ENCODE peak calls at places on chromosomes 12 and 14, in five cellular contexts. One of them, this sample, is unnamed.

GRCh38 chr14:56341766-56342418 is 223.7 kb downstream of the PELI2 start:
- DNase-seq in AG04449: no peak
- DNase-seq in nephron progenitor cell: peak
- DNase-seq in lower lobe of right lung: no peak
- DNase-seq in GM13977: no peak
- DNase-seq in this sample: no peak

GRCh38 chr12:53225635-53226424 is 6.2 kb downstream of the RARG start:
- DNase-seq in AG04449: no peak
- DNase-seq in nephron progenitor cell: no peak
- DNase-seq in lower lobe of right lung: peak
- DNase-seq in GM13977: no peak
- DNase-seq in this sample: no peak

GRCh38 chr12:89349814-89350213 is 2.5 kb downstream of the DUSP6 start:
- DNase-seq in AG04449: no peak
- DNase-seq in nephron progenitor cell: no peak
- DNase-seq in lower lobe of right lung: no peak
- DNase-seq in GM13977: no peak
- DNase-seq in this sample: no peak

GRCh38 chr12:57579011-57579410 is 12.0 kb upstream of the PIP4K2C start:
- DNase-seq in AG04449: no peak
- DNase-seq in nephron progenitor cell: no peak
- DNase-seq in lower lobe of right lung: no peak
- DNase-seq in GM13977: no peak
- DNase-seq in this sample: no peak

GRCh38 chr12:86698581-86698980 is 442.4 kb upstream of the MGAT4C start:
- DNase-seq in AG04449: peak
- DNase-seq in nephron progenitor cell: no peak
- DNase-seq in lower lobe of right lung: no peak
- DNase-seq in GM13977: no peak
- DNase-seq in this sample: peak

GRCh38 chr14:24426912-24427536 is 2.4 kb downstream of the CBLN3 start:
- DNase-seq in AG04449: no peak
- DNase-seq in nephron progenitor cell: no peak
- DNase-seq in lower lobe of right lung: no peak
- DNase-seq in GM13977: no peak
- DNase-seq in this sample: no peak

GRCh38 chr14:96567289-96567899 is 65.2 kb downstream of the PAPOLA start:
- DNase-seq in AG04449: peak
- DNase-seq in nephron progenitor cell: no peak
- DNase-seq in lower lobe of right lung: no peak
- DNase-seq in GM13977: no peak
- DNase-seq in this sample: no peak

GRCh38 chr14:88270781-88271180 is 52.3 kb downstream of the KCNK10 start:
- DNase-seq in AG04449: no peak
- DNase-seq in nephron progenitor cell: no peak
- DNase-seq in lower lobe of right lung: no peak
- DNase-seq in GM13977: no peak
- DNase-seq in this sample: no peak

GRCh38 chr12:113271853-113272561 is 50.7 kb downstream of the TPCN1 start:
- DNase-seq in AG04449: peak
- DNase-seq in nephron progenitor cell: no peak
- DNase-seq in lower lobe of right lung: peak
- DNase-seq in GM13977: no peak
- DNase-seq in this sample: peak

GRCh38 chr12:112169086-112169872 is 43.9 kb downstream of the TRAFD1 start:
- DNase-seq in AG04449: no peak
- DNase-seq in nephron progenitor cell: no peak
- DNase-seq in lower lobe of right lung: no peak
- DNase-seq in GM13977: no peak
- DNase-seq in this sample: no peak

GRCh38 chr14:26531894-26532293 is 65.9 kb downstream of the NOVA1 start:
- DNase-seq in AG04449: no peak
- DNase-seq in nephron progenitor cell: no peak
- DNase-seq in lower lobe of right lung: no peak
- DNase-seq in GM13977: no peak
- DNase-seq in this sample: no peak

GRCh38 chr14:83425138-83425537 is 1891.5 kb upstream of the SEL1L start:
- DNase-seq in AG04449: no peak
- DNase-seq in nephron progenitor cell: no peak
- DNase-seq in lower lobe of right lung: no peak
- DNase-seq in GM13977: no peak
- DNase-seq in this sample: peak

GRCh38 chr12:50276912-50277671 is 6.2 kb downstream of the LIMA1 start:
- DNase-seq in AG04449: no peak
- DNase-seq in nephron progenitor cell: no peak
- DNase-seq in lower lobe of right lung: no peak
- DNase-seq in GM13977: no peak
- DNase-seq in this sample: no peak

GRCh38 chr12:58176296-58176869 is 235.0 kb downstream of the ATP23 start:
- DNase-seq in AG04449: no peak
- DNase-seq in nephron progenitor cell: peak
- DNase-seq in lower lobe of right lung: no peak
- DNase-seq in GM13977: no peak
- DNase-seq in this sample: no peak

GRCh38 chr12:22682663-22683062 is 57.7 kb downstream of the ETNK1 start:
- DNase-seq in AG04449: no peak
- DNase-seq in nephron progenitor cell: no peak
- DNase-seq in lower lobe of right lung: no peak
- DNase-seq in GM13977: no peak
- DNase-seq in this sample: no peak

GRCh38 chr12:85733441-85733840 is 102.8 kb downstream of the RASSF9 start:
- DNase-seq in AG04449: no peak
- DNase-seq in nephron progenitor cell: no peak
- DNase-seq in lower lobe of right lung: no peak
- DNase-seq in GM13977: no peak
- DNase-seq in this sample: no peak

GRCh38 chr14:102644523-102644922 is 52.1 kb downstream of the RCOR1 start:
- DNase-seq in AG04449: no peak
- DNase-seq in nephron progenitor cell: no peak
- DNase-seq in lower lobe of right lung: no peak
- DNase-seq in GM13977: no peak
- DNase-seq in this sample: no peak

GRCh38 chr14:23578560-23579310 is at the start of gene JPH4:
- DNase-seq in AG04449: no peak
- DNase-seq in nephron progenitor cell: peak
- DNase-seq in lower lobe of right lung: no peak
- DNase-seq in GM13977: no peak
- DNase-seq in this sample: no peak

GRCh38 chr14:37623552-37623951 is 28.1 kb downstream of the TTC6 start:
- DNase-seq in AG04449: peak
- DNase-seq in nephron progenitor cell: no peak
- DNase-seq in lower lobe of right lung: no peak
- DNase-seq in GM13977: no peak
- DNase-seq in this sample: peak

GRCh38 chr12:26971963-26972362 is 33.7 kb downstream of the FGFR1OP2 start:
- DNase-seq in AG04449: no peak
- DNase-seq in nephron progenitor cell: no peak
- DNase-seq in lower lobe of right lung: no peak
- DNase-seq in GM13977: peak
- DNase-seq in this sample: no peak

GRCh38 chr12:104506691-104507401 is 50.1 kb downstream of the CHST11 start:
- DNase-seq in AG04449: no peak
- DNase-seq in nephron progenitor cell: no peak
- DNase-seq in lower lobe of right lung: no peak
- DNase-seq in GM13977: no peak
- DNase-seq in this sample: no peak

GRCh38 chr12:104064842-104065441 is 611 bp downstream of the HCFC2 start:
- DNase-seq in AG04449: no peak
- DNase-seq in nephron progenitor cell: peak
- DNase-seq in lower lobe of right lung: peak
- DNase-seq in GM13977: peak
- DNase-seq in this sample: no peak

GRCh38 chr14:75254381-75254821 is 24.2 kb upstream of the FOS start:
- DNase-seq in AG04449: no peak
- DNase-seq in nephron progenitor cell: no peak
- DNase-seq in lower lobe of right lung: peak
- DNase-seq in GM13977: no peak
- DNase-seq in this sample: no peak

GRCh38 chr12:122265433-122265832 is 861 bp downstream of the VPS33A start:
- DNase-seq in AG04449: no peak
- DNase-seq in nephron progenitor cell: no peak
- DNase-seq in lower lobe of right lung: no peak
- DNase-seq in GM13977: no peak
- DNase-seq in this sample: no peak

GRCh38 chr12:122265931-122266771 is at the start of gene VPS33A:
- DNase-seq in AG04449: peak
- DNase-seq in nephron progenitor cell: peak
- DNase-seq in lower lobe of right lung: peak
- DNase-seq in GM13977: peak
- DNase-seq in this sample: peak
- TF ChIP-seq CTCF in AG04449: no peak
- TF ChIP-seq CTCF in nephron progenitor cell: no peak
- TF ChIP-seq CTCF in lower lobe of right lung: no peak
- TF ChIP-seq CTCF in GM13977: no peak
- TF ChIP-seq CTCF in this sample: no peak

DNA sequence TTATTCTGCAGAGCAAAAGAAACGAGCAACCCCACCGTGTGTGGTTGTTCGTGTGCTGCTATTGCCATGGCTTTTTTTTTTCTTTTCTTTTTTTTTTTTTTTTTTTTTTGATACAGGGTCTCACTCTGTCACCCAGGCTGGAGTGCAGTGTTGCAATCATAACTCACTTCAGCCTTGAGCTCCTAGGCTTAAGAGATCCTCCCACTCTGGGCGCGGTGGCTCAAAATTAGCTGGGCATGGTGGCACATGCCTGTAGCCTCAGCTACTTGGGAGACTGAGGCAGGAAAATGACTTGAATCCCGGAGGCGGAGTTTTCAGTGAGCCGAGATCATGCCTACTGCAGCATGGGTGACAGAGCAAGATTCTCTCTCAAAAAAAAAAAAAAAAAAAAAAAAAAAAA is 144.2 kb downstream of the ESR2 start:
- DNase-seq in AG04449: no peak
- DNase-seq in nephron progenitor cell: no peak
- DNase-seq in lower lobe of right lung: no peak
- DNase-seq in GM13977: no peak
- DNase-seq in this sample: no peak
- TF ChIP-seq CTCF in AG04449: no peak
- TF ChIP-seq CTCF in nephron progenitor cell: no peak
- TF ChIP-seq CTCF in lower lobe of right lung: no peak
- TF ChIP-seq CTCF in GM13977: no peak
- TF ChIP-seq CTCF in this sample: no peak

GRCh38 chr12:76256341-76256740 is 91.9 kb downstream of the BBS10 start:
- DNase-seq in AG04449: no peak
- DNase-seq in nephron progenitor cell: no peak
- DNase-seq in lower lobe of right lung: no peak
- DNase-seq in GM13977: no peak
- DNase-seq in this sample: no peak

GRCh38 chr12:76256904-76257303 is 91.3 kb downstream of the BBS10 start:
- DNase-seq in AG04449: no peak
- DNase-seq in nephron progenitor cell: no peak
- DNase-seq in lower lobe of right lung: no peak
- DNase-seq in GM13977: no peak
- DNase-seq in this sample: no peak

GRCh38 chr12:76259660-76260389 is 88.4 kb downstream of the BBS10 start:
- DNase-seq in AG04449: peak
- DNase-seq in nephron progenitor cell: no peak
- DNase-seq in lower lobe of right lung: no peak
- DNase-seq in GM13977: no peak
- DNase-seq in this sample: peak

GRCh38 chr12:76259071-76259470 is 89.1 kb downstream of the BBS10 start:
- DNase-seq in AG04449: no peak
- DNase-seq in nephron progenitor cell: no peak
- DNase-seq in lower lobe of right lung: no peak
- DNase-seq in GM13977: no peak
- DNase-seq in this sample: no peak

GRCh38 chr12:76260390-76260748 is 87.8 kb downstream of the BBS10 start:
- DNase-seq in AG04449: no peak
- DNase-seq in nephron progenitor cell: no peak
- DNase-seq in lower lobe of right lung: no peak
- DNase-seq in GM13977: no peak
- DNase-seq in this sample: peak
- TF ChIP-seq CTCF in AG04449: no peak
- TF ChIP-seq CTCF in nephron progenitor cell: no peak
- TF ChIP-seq CTCF in lower lobe of right lung: no peak
- TF ChIP-seq CTCF in GM13977: no peak
- TF ChIP-seq CTCF in this sample: no peak

DNA sequence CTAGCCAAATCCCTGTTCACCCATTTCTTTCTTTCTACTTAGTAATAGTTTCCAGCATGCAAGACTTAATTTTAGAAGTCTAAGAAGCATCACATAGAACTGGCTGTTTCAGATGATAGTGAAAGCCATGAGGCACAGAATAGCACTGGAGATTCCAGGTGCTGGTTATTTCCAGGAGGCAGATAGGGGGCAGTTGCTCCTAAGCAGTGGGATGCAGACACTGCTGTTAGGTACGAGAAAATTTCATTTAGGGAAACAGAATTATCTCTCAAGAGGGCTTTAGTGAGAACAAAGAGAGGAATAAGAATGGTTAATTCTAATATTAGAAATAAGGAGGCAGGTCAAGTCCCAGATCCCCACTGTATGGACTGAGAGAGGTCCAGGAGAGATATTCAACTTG is 3.6 kb upstream of the MDGA2 start:
- DNase-seq in AG04449: no peak
- DNase-seq in nephron progenitor cell: no peak
- DNase-seq in lower lobe of right lung: no peak
- DNase-seq in GM13977: no peak
- DNase-seq in this sample: no peak
- TF ChIP-seq CTCF in AG04449: no peak
- TF ChIP-seq CTCF in nephron progenitor cell: no peak
- TF ChIP-seq CTCF in lower lobe of right lung: no peak
- TF ChIP-seq CTCF in GM13977: no peak
- TF ChIP-seq CTCF in this sample: no peak

GRCh38 chr14:69617796-69618195 is 6.4 kb downstream of the SUSD6 start:
- DNase-seq in AG04449: no peak
- DNase-seq in nephron progenitor cell: no peak
- DNase-seq in lower lobe of right lung: no peak
- DNase-seq in GM13977: no peak
- DNase-seq in this sample: no peak

GRCh38 chr14:69614592-69614991 is 3.2 kb downstream of the SUSD6 start:
- DNase-seq in AG04449: no peak
- DNase-seq in nephron progenitor cell: no peak
- DNase-seq in lower lobe of right lung: peak
- DNase-seq in GM13977: no peak
- DNase-seq in this sample: no peak

GRCh38 chr14:69616408-69616773 is 5.0 kb downstream of the SUSD6 start:
- DNase-seq in AG04449: no peak
- DNase-seq in nephron progenitor cell: no peak
- DNase-seq in lower lobe of right lung: no peak
- DNase-seq in GM13977: no peak
- DNase-seq in this sample: no peak

GRCh38 chr14:69613312-69614073 is 2.1 kb downstream of the SUSD6 start:
- DNase-seq in AG04449: no peak
- DNase-seq in nephron progenitor cell: no peak
- DNase-seq in lower lobe of right lung: no peak
- DNase-seq in GM13977: no peak
- DNase-seq in this sample: no peak

GRCh38 chr14:69615471-69616407 is 4.3 kb downstream of the SUSD6 start:
- DNase-seq in AG04449: no peak
- DNase-seq in nephron progenitor cell: no peak
- DNase-seq in lower lobe of right lung: no peak
- DNase-seq in GM13977: peak
- DNase-seq in this sample: no peak
- TF ChIP-seq CTCF in AG04449: no peak
- TF ChIP-seq CTCF in nephron progenitor cell: no peak
- TF ChIP-seq CTCF in lower lobe of right lung: peak
- TF ChIP-seq CTCF in GM13977: no peak
- TF ChIP-seq CTCF in this sample: no peak

GRCh38 chr14:78700236-78700635 is 530.1 kb downstream of the NRXN3 start:
- DNase-seq in AG04449: no peak
- DNase-seq in nephron progenitor cell: no peak
- DNase-seq in lower lobe of right lung: no peak
- DNase-seq in GM13977: no peak
- DNase-seq in this sample: no peak
- TF ChIP-seq CTCF in AG04449: peak
- TF ChIP-seq CTCF in nephron progenitor cell: no peak
- TF ChIP-seq CTCF in lower lobe of right lung: no peak
- TF ChIP-seq CTCF in GM13977: no peak
- TF ChIP-seq CTCF in this sample: no peak